ENCODE peak calls at places on chromosomes 7 and 10, in six cellular contexts. One of them, this sample, is unnamed.

GRCh38 chr7:134755422-134756022 is 23.9 kb upstream of the CALD1 start:
- DNase-seq in astrocyte: no peak
- DNase-seq in neural crest cell: peak; percentile 29
- DNase-seq in heart right ventricle: peak; percentile 30
- DNase-seq in IMR-90: no peak
- DNase-seq in SK-N-SH: peak; percentile 46
- DNase-seq in this sample: peak; percentile 62

GRCh38 chr7:116511552-116512523 is 12.3 kb downstream of the CAV2 start:
- DNase-seq in astrocyte: peak; percentile 65
- DNase-seq in neural crest cell: no peak
- DNase-seq in heart right ventricle: peak; percentile 58
- DNase-seq in IMR-90: peak; percentile 69
- DNase-seq in SK-N-SH: no peak
- DNase-seq in this sample: no peak

GRCh38 chr7:47441796-47442744 is 139.8 kb downstream of the TNS3 start:
- DNase-seq in astrocyte: peak; percentile 68
- DNase-seq in neural crest cell: no peak
- DNase-seq in heart right ventricle: no peak
- DNase-seq in IMR-90: no peak
- DNase-seq in SK-N-SH: no peak
- DNase-seq in this sample: no peak

GRCh38 chr10:97705006-97705670 is 8.4 kb upstream of the MARVELD1 start:
- DNase-seq in astrocyte: no peak
- DNase-seq in neural crest cell: no peak
- DNase-seq in heart right ventricle: no peak
- DNase-seq in IMR-90: no peak
- DNase-seq in SK-N-SH: no peak
- DNase-seq in this sample: no peak

GRCh38 chr10:97321032-97321806 is 2.1 kb downstream of the FRAT1 start:
- DNase-seq in astrocyte: no peak
- DNase-seq in neural crest cell: peak; percentile 18
- DNase-seq in heart right ventricle: peak; percentile 43
- DNase-seq in IMR-90: no peak
- DNase-seq in SK-N-SH: no peak
- DNase-seq in this sample: peak; percentile 72

GRCh38 chr7:4882169-4882741 is 1.3 kb downstream of the RADIL start:
- DNase-seq in astrocyte: peak; percentile 41
- DNase-seq in neural crest cell: peak; percentile 28
- DNase-seq in heart right ventricle: peak; percentile 79
- DNase-seq in IMR-90: peak; percentile 59
- DNase-seq in SK-N-SH: peak; percentile 88
- DNase-seq in this sample: peak; percentile 71

GRCh38 chr7:55128693-55129394 is 110.0 kb downstream of the EGFR start:
- DNase-seq in astrocyte: peak; percentile 67
- DNase-seq in neural crest cell: no peak
- DNase-seq in heart right ventricle: peak; percentile 81
- DNase-seq in IMR-90: peak; percentile 63
- DNase-seq in SK-N-SH: no peak
- DNase-seq in this sample: peak; percentile 81

GRCh38 chr10:93436577-93436976 is 45.6 kb downstream of the MYOF start:
- DNase-seq in astrocyte: peak; percentile 99
- DNase-seq in neural crest cell: no peak
- DNase-seq in heart right ventricle: peak; percentile 70
- DNase-seq in IMR-90: peak; percentile 97
- DNase-seq in SK-N-SH: no peak
- DNase-seq in this sample: no peak

GRCh38 chr10:131636841-131637724 is 263.7 kb upstream of the PPP2R2D start:
- DNase-seq in astrocyte: no peak
- DNase-seq in neural crest cell: no peak
- DNase-seq in heart right ventricle: no peak
- DNase-seq in IMR-90: no peak
- DNase-seq in SK-N-SH: no peak
- DNase-seq in this sample: no peak

GRCh38 chr7:19026888-19027287 is 90.5 kb downstream of the TWIST1 start:
- DNase-seq in astrocyte: peak; percentile 40
- DNase-seq in neural crest cell: no peak
- DNase-seq in heart right ventricle: no peak
- DNase-seq in IMR-90: peak; percentile 54
- DNase-seq in SK-N-SH: no peak
- DNase-seq in this sample: no peak

GRCh38 chr10:61998937-61999336 is 97.4 kb downstream of the ARID5B start:
- DNase-seq in astrocyte: no peak
- DNase-seq in neural crest cell: no peak
- DNase-seq in heart right ventricle: no peak
- DNase-seq in IMR-90: no peak
- DNase-seq in SK-N-SH: no peak
- DNase-seq in this sample: no peak

GRCh38 chr7:149362696-149363095 is 98.2 kb downstream of the ZNF777 start:
- DNase-seq in astrocyte: no peak
- DNase-seq in neural crest cell: no peak
- DNase-seq in heart right ventricle: no peak
- DNase-seq in IMR-90: no peak
- DNase-seq in SK-N-SH: no peak
- DNase-seq in this sample: no peak

GRCh38 chr7:118185163-118185860 is 1.3 kb downstream of the LSM8 start:
- DNase-seq in astrocyte: peak; percentile 45
- DNase-seq in neural crest cell: no peak
- DNase-seq in heart right ventricle: no peak
- DNase-seq in IMR-90: peak; percentile 40
- DNase-seq in SK-N-SH: no peak
- DNase-seq in this sample: no peak

GRCh38 chr7:106217089-106217542 is 67.7 kb downstream of the NAMPT start:
- DNase-seq in astrocyte: peak; percentile 58
- DNase-seq in neural crest cell: no peak
- DNase-seq in heart right ventricle: peak; percentile 63
- DNase-seq in IMR-90: peak; percentile 42
- DNase-seq in SK-N-SH: no peak
- DNase-seq in this sample: no peak

GRCh38 chr10:32687116-32687515 is 241.2 kb downstream of the CCDC7 start:
- DNase-seq in astrocyte: no peak
- DNase-seq in neural crest cell: no peak
- DNase-seq in heart right ventricle: no peak
- DNase-seq in IMR-90: peak; percentile 6
- DNase-seq in SK-N-SH: no peak
- DNase-seq in this sample: no peak

GRCh38 chr7:69703099-69703498 is 104.8 kb downstream of the AUTS2 start:
- DNase-seq in astrocyte: peak; percentile 65
- DNase-seq in neural crest cell: no peak
- DNase-seq in heart right ventricle: no peak
- DNase-seq in IMR-90: no peak
- DNase-seq in SK-N-SH: no peak
- DNase-seq in this sample: no peak

GRCh38 chr7:106022193-106022821 is 59.2 kb downstream of the CDHR3 start:
- DNase-seq in astrocyte: peak; percentile 61
- DNase-seq in neural crest cell: no peak
- DNase-seq in heart right ventricle: no peak
- DNase-seq in IMR-90: no peak
- DNase-seq in SK-N-SH: no peak
- DNase-seq in this sample: no peak

GRCh38 chr10:122445904-122446303 is 8.5 kb upstream of the ARMS2 start:
- DNase-seq in astrocyte: no peak
- DNase-seq in neural crest cell: no peak
- DNase-seq in heart right ventricle: no peak
- DNase-seq in IMR-90: no peak
- DNase-seq in SK-N-SH: no peak
- DNase-seq in this sample: no peak

GRCh38 chr10:111116762-111117445 is 40.1 kb downstream of the ADRA2A start:
- DNase-seq in astrocyte: no peak
- DNase-seq in neural crest cell: no peak
- DNase-seq in heart right ventricle: no peak
- DNase-seq in IMR-90: no peak
- DNase-seq in SK-N-SH: no peak
- DNase-seq in this sample: no peak

DNA sequence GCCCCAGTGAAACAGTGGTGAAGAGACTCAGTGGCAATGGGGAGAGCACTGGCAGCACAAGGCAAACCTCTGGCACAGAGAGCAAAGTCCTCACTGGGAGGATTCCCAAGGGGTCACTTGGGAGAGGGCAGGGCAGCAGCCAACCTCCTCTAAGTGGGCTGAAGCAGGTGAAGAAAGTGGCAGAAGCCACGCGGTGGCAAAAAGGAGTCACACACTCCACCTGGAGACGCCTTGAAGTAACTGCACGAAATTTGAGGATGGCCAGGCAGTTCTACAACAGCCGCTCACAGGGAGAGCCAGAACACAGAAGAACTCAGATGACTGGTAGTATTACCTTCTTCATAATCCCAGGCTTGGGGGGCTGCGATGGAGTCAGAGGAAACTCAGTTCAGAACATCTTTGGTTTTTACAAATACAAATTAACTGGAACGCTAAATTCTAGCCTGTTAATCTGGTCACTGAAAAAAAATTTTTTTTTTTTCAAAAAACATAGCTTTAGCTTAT is 603 bp upstream of the IL6 start:
- DNase-seq in astrocyte: peak; percentile 80
- DNase-seq in neural crest cell: peak; percentile 18
- DNase-seq in heart right ventricle: peak; percentile 42
- DNase-seq in IMR-90: peak; percentile 90
- DNase-seq in SK-N-SH: peak; percentile 32
- DNase-seq in this sample: peak; percentile 30
- TF ChIP-seq CTCF in astrocyte: peak; percentile 48
- TF ChIP-seq CTCF in neural crest cell: peak; percentile 67
- TF ChIP-seq CTCF in heart right ventricle: peak; percentile 27
- TF ChIP-seq CTCF in IMR-90: peak; percentile 73
- TF ChIP-seq CTCF in SK-N-SH: peak; percentile 66
- TF ChIP-seq CTCF in this sample: peak; percentile 38

DNA sequence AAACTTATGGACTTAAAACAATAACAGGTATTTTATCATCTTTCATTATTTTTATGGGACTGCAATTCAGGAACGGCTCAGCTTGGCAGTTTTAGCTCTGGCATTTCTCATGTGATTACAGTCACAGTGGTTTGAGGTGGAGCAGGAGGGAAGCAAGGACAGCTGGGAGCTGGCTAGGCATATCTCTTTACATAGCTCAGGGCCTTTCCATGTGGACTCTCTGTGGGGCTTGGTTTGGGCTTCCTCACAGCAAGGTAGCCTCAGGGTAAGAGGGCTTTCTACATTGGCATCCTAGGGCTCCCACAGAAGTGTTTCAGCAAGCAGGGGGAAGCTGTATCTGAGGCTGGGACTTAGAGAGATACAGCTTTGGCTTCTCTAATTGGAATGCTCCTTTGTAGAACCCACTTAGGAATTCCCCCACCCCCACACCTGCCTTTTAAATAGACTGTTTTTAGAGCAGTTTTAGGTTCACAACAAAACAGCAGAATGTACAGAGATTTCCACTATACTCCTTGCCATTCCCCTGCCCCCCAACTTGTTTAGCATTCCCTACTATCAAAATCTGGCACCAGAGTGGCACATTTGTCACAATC is 26.6 kb upstream of the SDHAF3 start:
- DNase-seq in astrocyte: no peak
- DNase-seq in neural crest cell: no peak
- DNase-seq in heart right ventricle: no peak
- DNase-seq in IMR-90: no peak
- DNase-seq in SK-N-SH: no peak
- DNase-seq in this sample: no peak
- TF ChIP-seq CTCF in astrocyte: no peak
- TF ChIP-seq CTCF in neural crest cell: no peak
- TF ChIP-seq CTCF in heart right ventricle: no peak
- TF ChIP-seq CTCF in IMR-90: no peak
- TF ChIP-seq CTCF in SK-N-SH: no peak
- TF ChIP-seq CTCF in this sample: no peak

GRCh38 chr10:104642311-104643022 is 1.4 kb downstream of the SORCS3 start:
- DNase-seq in astrocyte: peak; percentile 2
- DNase-seq in neural crest cell: peak; percentile 81
- DNase-seq in heart right ventricle: peak; percentile 14
- DNase-seq in IMR-90: no peak
- DNase-seq in SK-N-SH: peak; percentile 88
- DNase-seq in this sample: peak; percentile 92
- TF ChIP-seq CTCF in astrocyte: peak; percentile 20
- TF ChIP-seq CTCF in neural crest cell: peak; percentile 73
- TF ChIP-seq CTCF in heart right ventricle: peak; percentile 18
- TF ChIP-seq CTCF in IMR-90: no peak
- TF ChIP-seq CTCF in SK-N-SH: peak; percentile 55
- TF ChIP-seq CTCF in this sample: peak; percentile 67

GRCh38 chr7:83142365-83142764 is 20.3 kb downstream of the PCLO start:
- DNase-seq in astrocyte: no peak
- DNase-seq in neural crest cell: no peak
- DNase-seq in heart right ventricle: no peak
- DNase-seq in IMR-90: no peak
- DNase-seq in SK-N-SH: no peak
- DNase-seq in this sample: no peak
- TF ChIP-seq CTCF in astrocyte: no peak
- TF ChIP-seq CTCF in neural crest cell: no peak
- TF ChIP-seq CTCF in heart right ventricle: no peak
- TF ChIP-seq CTCF in IMR-90: no peak
- TF ChIP-seq CTCF in SK-N-SH: no peak
- TF ChIP-seq CTCF in this sample: no peak

GRCh38 chr7:28530175-28531142 is 118.1 kb downstream of the CREB5 start:
- DNase-seq in astrocyte: no peak
- DNase-seq in neural crest cell: no peak
- DNase-seq in heart right ventricle: peak; percentile 49
- DNase-seq in IMR-90: peak; percentile 60
- DNase-seq in SK-N-SH: no peak
- DNase-seq in this sample: no peak

GRCh38 chr7:28539289-28539981 is 127.1 kb downstream of the CREB5 start:
- DNase-seq in astrocyte: no peak
- DNase-seq in neural crest cell: no peak
- DNase-seq in heart right ventricle: no peak
- DNase-seq in IMR-90: no peak
- DNase-seq in SK-N-SH: no peak
- DNase-seq in this sample: no peak

GRCh38 chr7:28533731-28534531 is 121.6 kb downstream of the CREB5 start:
- DNase-seq in astrocyte: no peak
- DNase-seq in neural crest cell: peak; percentile 29
- DNase-seq in heart right ventricle: peak; percentile 50
- DNase-seq in IMR-90: peak; percentile 78
- DNase-seq in SK-N-SH: no peak
- DNase-seq in this sample: no peak

GRCh38 chr7:28533267-28533666 is 120.9 kb downstream of the CREB5 start:
- DNase-seq in astrocyte: no peak
- DNase-seq in neural crest cell: no peak
- DNase-seq in heart right ventricle: no peak
- DNase-seq in IMR-90: no peak
- DNase-seq in SK-N-SH: no peak
- DNase-seq in this sample: no peak

GRCh38 chr7:28536259-28536658 is 123.9 kb downstream of the CREB5 start:
- DNase-seq in astrocyte: peak; percentile 26
- DNase-seq in neural crest cell: peak; percentile 5
- DNase-seq in heart right ventricle: no peak
- DNase-seq in IMR-90: peak; percentile 56
- DNase-seq in SK-N-SH: no peak
- DNase-seq in this sample: no peak
- TF ChIP-seq CTCF in astrocyte: peak; percentile 41
- TF ChIP-seq CTCF in neural crest cell: peak; percentile 56
- TF ChIP-seq CTCF in heart right ventricle: no peak
- TF ChIP-seq CTCF in IMR-90: peak; percentile 45
- TF ChIP-seq CTCF in SK-N-SH: peak; percentile 49
- TF ChIP-seq CTCF in this sample: no peak

GRCh38 chr7:158650821-158651225 is 53.8 kb downstream of the NCAPG2 start:
- DNase-seq in astrocyte: peak; percentile 81
- DNase-seq in neural crest cell: no peak
- DNase-seq in heart right ventricle: no peak
- DNase-seq in IMR-90: peak; percentile 66
- DNase-seq in SK-N-SH: no peak
- DNase-seq in this sample: no peak
- TF ChIP-seq CTCF in astrocyte: no peak
- TF ChIP-seq CTCF in neural crest cell: no peak
- TF ChIP-seq CTCF in heart right ventricle: no peak
- TF ChIP-seq CTCF in IMR-90: no peak
- TF ChIP-seq CTCF in SK-N-SH: no peak
- TF ChIP-seq CTCF in this sample: no peak

This sample was measured in glutamatergic neuron.